ENCODE peak calls at places on chromosomes 11 and 22, in five cellular contexts. K is progenitor cell of endocrine pancreas, G is neural progenitor cell, M is Calu3, T is fibroblast of lung. D is an unnamed sample.

GRCh38 chr11:78325274-78325781 is 92.3 kb downstream of the GAB2 start:
- DNase-seq in M (no peak), T (peak; percentile 14), G (no peak), K (no peak), D (peak; percentile 10)

GRCh38 chr11:2129699-2130366 is 9.4 kb downstream of the IGF2 start:
- DNase-seq in M (no peak), T (no peak), K (no peak), G (no peak), D (no peak)

GRCh38 chr11:19903620-19904069 is 191.0 kb downstream of the NAV2 start:
- DNase-seq in T (peak; percentile 75), G (peak; percentile 88), K (peak; percentile 66), M (peak; percentile 81), D (peak; percentile 38)

GRCh38 chr11:66325140-66325754 is 8.4 kb upstream of the CD248 start:
- DNase-seq in M (no peak), G (no peak), K (no peak), T (peak; percentile 9), D (no peak)

GRCh38 chr11:70109903-70110302 is 31.8 kb downstream of the ANO1 start:
- DNase-seq in K (no peak), M (no peak), G (no peak), T (no peak), D (no peak)

GRCh38 chr11:7637447-7638157 is 35.7 kb downstream of the CYB5R2 start:
- DNase-seq in M (no peak), G (no peak), T (peak; percentile 34), K (no peak), D (no peak)

GRCh38 chr11:8018742-8019631 is 31.9 kb downstream of the EIF3F start:
- DNase-seq in T (peak; percentile 65), G (peak; percentile 90), K (peak; percentile 53), M (peak; percentile 47), D (peak; percentile 76)

GRCh38 chr11:65591939-65592814 is 3.4 kb downstream of the KCNK7 start:
- DNase-seq in G (peak; percentile 87), M (no peak), T (peak; percentile 84), K (no peak), D (no peak)

GRCh38 chr11:73929388-73929787 is 21.4 kb upstream of the DNAJB13 start:
- DNase-seq in M (no peak), K (no peak), G (no peak), T (no peak), D (no peak)

GRCh38 chr11:3109921-3110706 is 52.9 kb upstream of the CARS1 start:
- DNase-seq in M (no peak), K (no peak), G (peak; percentile 59), T (no peak), D (peak; percentile 74)

GRCh38 chr22:28795071-28795693 is 5.2 kb downstream of the XBP1 start:
- DNase-seq in T (no peak), G (no peak), K (no peak), M (no peak), D (no peak)

GRCh38 chr11:63841554-63841953 is 2.6 kb downstream of the MARK2 start:
- DNase-seq in G (peak; percentile 62), K (no peak), T (peak; percentile 62), M (peak; percentile 52), D (no peak)

GRCh38 chr11:113675003-113675471 is 31.1 kb downstream of the TMPRSS5 start:
- DNase-seq in G (no peak), K (no peak), M (no peak), T (peak; percentile 99), D (peak; percentile 62)

GRCh38 chr11:62508336-62509058 is 38.1 kb downstream of the AHNAK start:
- DNase-seq in K (peak; percentile 26), T (peak; percentile 59), M (peak; percentile 74), G (peak; percentile 87), D (no peak)

GRCh38 chr11:27716216-27716615 is 16.0 kb upstream of the BDNF start:
- DNase-seq in K (no peak), G (no peak), M (no peak), T (no peak), D (no peak)

GRCh38 chr22:31148953-31149627 is 8.8 kb upstream of the PLA2G3 start:
- DNase-seq in T (peak; percentile 67), M (peak; percentile 78), K (peak; percentile 48), G (peak; percentile 83), D (peak; percentile 75)
- TF ChIP-seq CTCF in T (peak; percentile 100), M (peak; percentile 89), K (peak; percentile 79), G (peak; percentile 79), D (peak; percentile 80)

GRCh38 chr22:43222281-43222680 is 35.3 kb upstream of the TTLL12 start:
- DNase-seq in G (no peak), M (no peak), K (no peak), T (no peak), D (no peak)
- TF ChIP-seq CTCF in G (no peak), M (no peak), K (no peak), T (no peak), D (no peak)

GRCh38 chr22:24485608-24486007 is 9.5 kb upstream of the UPB1 start:
- DNase-seq in T (no peak), M (no peak), G (no peak), K (no peak), D (no peak)
- TF ChIP-seq CTCF in T (no peak), M (no peak), G (peak; percentile 19), K (no peak), D (peak; percentile 21)

GRCh38 chr11:47641585-47642098 is 717 bp downstream of the MTCH2 start:
- DNase-seq in M (no peak), G (peak; percentile 24), K (no peak), T (peak; percentile 0), D (no peak)

GRCh38 chr11:47645500-47645899 is 3.1 kb upstream of the MTCH2 start:
- DNase-seq in M (no peak), T (no peak), G (no peak), K (no peak), D (no peak)

GRCh38 chr11:47646019-47646418 is 3.7 kb upstream of the MTCH2 start:
- DNase-seq in T (no peak), M (no peak), K (no peak), G (no peak), D (no peak)

GRCh38 chr11:47642099-47642855 is at the start of gene MTCH2:
- DNase-seq in K (peak; percentile 92), T (peak; percentile 97), M (peak; percentile 96), G (peak; percentile 96), D (peak; percentile 96)
- TF ChIP-seq CTCF in K (peak; percentile 34), T (no peak), M (peak; percentile 18), G (peak; percentile 43), D (peak; percentile 19)

GRCh38 chr11:75141166-75141565 is 9.7 kb upstream of the SLCO2B1 start:
- DNase-seq in M (no peak), G (no peak), T (no peak), K (no peak), D (no peak)

GRCh38 chr11:75140269-75141138 is 10.4 kb upstream of the SLCO2B1 start:
- DNase-seq in K (peak; percentile 72), M (peak; percentile 80), G (peak; percentile 69), T (peak; percentile 12), D (peak; percentile 79)

GRCh38 chr11:75144716-75145014 is 6.2 kb upstream of the SLCO2B1 start:
- DNase-seq in G (no peak), M (no peak), K (no peak), T (no peak), D (no peak)

GRCh38 chr11:75143420-75143731 is 7.5 kb upstream of the SLCO2B1 start:
- DNase-seq in M (no peak), G (no peak), T (no peak), K (no peak), D (no peak)

GRCh38 chr11:75142714-75143419 is 8.0 kb upstream of the SLCO2B1 start:
- DNase-seq in G (no peak), M (peak; percentile 54), K (no peak), T (peak; percentile 95), D (peak; percentile 59)
- TF ChIP-seq CTCF in G (no peak), M (no peak), K (no peak), T (no peak), D (peak; percentile 1)